ENCODE peak calls at places on chromosomes 1 and 21, in seven cellular contexts. A, K, Y, C, B, E and Q are unnamed samples.

GRCh38 chr1:211643324-211644212 is 31.9 kb downstream of the NEK2 start:
- DNase-seq in Y (peak; percentile 67), K (no peak), A (no peak), B (no peak), E (no peak), C (peak; percentile 56), Q (no peak)

GRCh38 chr1:85577421-85578320 is 2.9 kb upstream of the CCN1 start:
- DNase-seq in A (peak; percentile 65), Y (no peak), K (no peak), E (no peak), C (no peak), B (peak; percentile 79), Q (peak; percentile 28)

GRCh38 chr1:159141584-159142518 is 29.6 kb upstream of the CADM3 start:
- DNase-seq in C (no peak), K (no peak), B (no peak), E (peak; percentile 66), A (no peak), Y (no peak), Q (no peak)

GRCh38 chr1:38497921-38498320 is 361.7 kb downstream of the RRAGC start:
- DNase-seq in A (no peak), E (no peak), Y (no peak), K (no peak), C (no peak), B (no peak), Q (no peak)

GRCh38 chr1:89950703-89951102 is 44.2 kb upstream of the ZNF326 start:
- DNase-seq in Y (no peak), A (no peak), K (no peak), C (no peak), B (no peak), E (no peak), Q (no peak)

GRCh38 chr1:47637111-47637685 is 199.4 kb downstream of the FOXD2 start:
- DNase-seq in K (no peak), E (peak; percentile 12), Y (no peak), C (no peak), B (no peak), A (no peak), Q (no peak)

GRCh38 chr21:18155508-18156193 is 89.0 kb upstream of the CHODL start:
- DNase-seq in Y (no peak), E (peak; percentile 1), K (peak; percentile 2), B (no peak), C (no peak), A (no peak), Q (no peak)

GRCh38 chr1:8232036-8232757 is 85.7 kb upstream of the SLC45A1 start:
- DNase-seq in C (no peak), K (no peak), B (no peak), Y (no peak), A (no peak), E (no peak), Q (no peak)

GRCh38 chr1:186188004-186188539 is 187.0 kb downstream of the TPR start:
- DNase-seq in K (peak; percentile 85), B (no peak), Y (no peak), C (no peak), E (peak; percentile 72), A (peak; percentile 47), Q (no peak)

GRCh38 chr1:55233149-55233777 is 18.1 kb upstream of the USP24 start:
- DNase-seq in E (no peak), Y (no peak), A (no peak), B (no peak), C (no peak), K (no peak), Q (no peak)

GRCh38 chr1:40133122-40133665 is 28.0 kb upstream of the RLF start:
- DNase-seq in E (no peak), K (no peak), C (no peak), Y (no peak), A (no peak), B (no peak), Q (no peak)

GRCh38 chr1:115408489-115409002 is 70.5 kb upstream of the NGF start:
- DNase-seq in B (no peak), C (no peak), Y (no peak), E (no peak), A (no peak), K (no peak), Q (no peak)

GRCh38 chr1:30877205-30877912 is 31.2 kb downstream of the SDC3 start:
- DNase-seq in A (peak; percentile 38), K (no peak), C (no peak), Y (peak; percentile 81), E (peak; percentile 95), B (peak; percentile 75), Q (peak; percentile 37)

GRCh38 chr1:45796381-45796780 is 7.0 kb upstream of the MAST2 start:
- DNase-seq in Y (no peak), K (no peak), B (no peak), A (no peak), C (no peak), E (no peak), Q (no peak)

GRCh38 chr1:217585577-217585976 is 45.3 kb downstream of the GPATCH2 start:
- DNase-seq in A (no peak), E (no peak), B (no peak), Y (no peak), C (no peak), K (no peak), Q (peak; percentile 1)

GRCh38 chr1:41474490-41475271 is 9.8 kb downstream of the EDN2 start:
- DNase-seq in Y (peak; percentile 66), B (no peak), A (no peak), C (no peak), E (no peak), K (no peak), Q (no peak)

GRCh38 chr21:39447264-39447663 is 1.7 kb upstream of the LCA5L start:
- DNase-seq in C (no peak), E (no peak), K (no peak), Y (no peak), A (no peak), B (no peak), Q (no peak)

GRCh38 chr1:26838474-26839338 is 12.2 kb downstream of the ZDHHC18 start:
- DNase-seq in Y (no peak), B (no peak), C (no peak), E (no peak), K (no peak), A (no peak), Q (no peak)

GRCh38 chr1:91559046-91559750 is 58.5 kb downstream of the CDC7 start:
- DNase-seq in Y (no peak), C (no peak), E (no peak), B (no peak), K (no peak), A (no peak), Q (no peak)

GRCh38 chr1:195415584-195415983 is 1192.7 kb downstream of the KCNT2 start:
- DNase-seq in E (no peak), A (no peak), Y (no peak), C (no peak), B (no peak), K (no peak), Q (no peak)

GRCh38 chr1:175841613-175842234 is 98.3 kb upstream of the TNR start:
- DNase-seq in K (no peak), Y (no peak), C (no peak), E (no peak), B (no peak), A (no peak), Q (no peak)

GRCh38 chr1:234315091-234315541 is 58.1 kb upstream of the COA6 start:
- DNase-seq in B (no peak), E (peak; percentile 61), K (peak; percentile 38), C (peak; percentile 48), A (no peak), Y (no peak), Q (peak; percentile 67)

GRCh38 chr1:65059930-65060538 is 88.0 kb upstream of the AK4 start:
- DNase-seq in A (no peak), C (no peak), K (no peak), E (peak; percentile 80), Y (no peak), B (no peak), Q (peak; percentile 32)

GRCh38 chr21:17610862-17611261 is 1.8 kb downstream of the BTG3 start:
- DNase-seq in K (no peak), C (no peak), A (no peak), Y (no peak), E (no peak), B (peak; percentile 34), Q (peak; percentile 1)

DNA sequence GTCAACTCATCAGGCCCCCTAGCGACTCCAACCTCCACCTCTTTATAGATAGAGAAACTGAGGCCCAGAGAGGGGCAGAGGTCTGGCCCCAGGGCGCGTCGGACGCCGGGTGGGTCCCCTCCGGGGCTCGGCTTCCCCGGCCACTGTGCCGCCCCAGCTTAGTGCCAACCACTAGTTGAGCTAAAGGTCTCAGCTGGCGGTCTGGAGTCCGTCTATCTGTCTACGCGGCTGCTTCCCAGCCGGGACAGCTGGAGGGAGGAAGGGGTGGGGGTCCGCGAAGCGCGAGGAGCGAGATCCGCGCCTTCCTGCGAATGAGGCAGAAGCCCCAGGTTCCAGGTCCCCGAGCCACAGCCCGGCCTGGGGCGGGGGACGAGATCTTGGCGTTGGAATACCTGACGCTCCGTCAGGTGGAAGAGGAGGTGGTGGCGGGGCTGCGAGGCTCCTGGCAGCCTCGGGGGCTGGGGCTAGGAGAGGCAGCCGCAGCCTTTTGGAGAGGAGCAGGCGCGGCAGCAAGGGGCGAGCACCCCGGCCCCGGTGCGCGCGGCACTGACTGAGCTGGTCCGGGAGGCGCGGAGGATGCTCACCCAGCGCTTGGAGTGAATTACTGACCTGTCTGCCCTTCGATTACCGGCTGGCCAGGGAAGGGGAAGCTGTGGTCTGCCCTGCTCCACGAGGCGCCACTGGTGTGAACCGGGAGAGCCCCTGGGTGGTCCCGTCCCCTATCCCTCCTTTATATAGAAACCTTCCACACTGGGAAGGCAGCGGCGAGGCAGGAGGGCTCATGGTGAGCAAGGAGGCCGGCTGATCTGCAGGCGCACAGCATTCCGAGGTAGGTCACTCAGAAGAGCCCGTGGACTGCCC is 948 bp downstream of the PODN start:
- DNase-seq in A (no peak), Y (peak; percentile 42), E (no peak), B (peak; percentile 73), K (no peak), C (no peak), Q (no peak)
- TF ChIP-seq CTCF in A (no peak), Y (no peak), E (peak; percentile 7), B (no peak), K (no peak), C (no peak), Q (no peak)

GRCh38 chr1:198072177-198072576 is 84.6 kb upstream of the NEK7 start:
- DNase-seq in C (no peak), A (no peak), K (no peak), E (peak; percentile 35), Y (no peak), B (no peak), Q (no peak)
- TF ChIP-seq CTCF in C (peak; percentile 22), A (peak; percentile 15), K (no peak), E (peak; percentile 43), Y (no peak), B (no peak), Q (no peak)

DNA sequence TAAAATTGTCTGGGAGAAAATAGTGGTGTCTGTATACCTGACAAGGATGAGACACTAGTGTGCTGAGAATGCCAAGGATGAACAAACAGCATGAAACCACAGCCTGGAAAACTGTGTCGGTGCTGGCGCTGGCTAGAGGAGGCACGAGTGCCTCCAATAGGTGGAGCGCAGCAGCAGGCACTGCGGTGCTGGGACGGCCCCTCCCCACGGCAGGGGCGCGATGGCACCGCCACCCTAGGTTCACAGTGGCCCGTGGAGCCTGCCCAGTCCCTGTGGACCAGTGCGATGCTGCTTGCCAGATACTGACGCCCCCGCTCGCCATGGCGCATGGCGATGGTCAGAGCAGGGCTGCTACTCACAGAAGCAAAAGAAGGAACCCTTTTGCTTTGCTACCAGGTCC is 6.8 kb downstream of the CFAP410 start:
- DNase-seq in E (no peak), C (no peak), A (no peak), K (no peak), B (peak; percentile 75), Y (no peak), Q (no peak)
- TF ChIP-seq CTCF in E (no peak), C (no peak), A (no peak), K (no peak), B (no peak), Y (no peak), Q (no peak)

GRCh38 chr1:24910210-24910609 is 19.9 kb downstream of the RUNX3 start:
- DNase-seq in A (no peak), C (no peak), K (no peak), Y (no peak), B (no peak), E (no peak), Q (no peak)
- TF ChIP-seq CTCF in A (no peak), C (no peak), K (no peak), Y (no peak), B (no peak), E (no peak), Q (no peak)